ENCODE peak calls at places on chromosomes 4 and X, in ten cellular contexts. U is esophagus squamous epithelium, X is OCI-LY7, H is endothelial cell of umbilical vein, G is RWPE2, N is left ventricle myocardium inferior, F is pancreas, O is ovary, C is IMR-90, L is left lung. P is an unnamed sample.
A peak's percentile ranks its signal among the peaks of the same experiment; 100 is the strongest.

GRCh38 chr4:53313510-53313909 is 52.4 kb downstream of the SCFD2 start:
- DNase-seq in X (peak; percentile 21), U (no peak), H (no peak), O (no peak), L (no peak), G (no peak), N (no peak), C (peak; percentile 44), F (no peak), P (no peak)

GRCh38 chr4:180160195-180160985 is 2082.8 kb upstream of the TENM3 start:
- DNase-seq in O (no peak), G (no peak), X (no peak), F (no peak), L (no peak), U (no peak), N (no peak), H (no peak), C (peak; percentile 23), P (no peak)

GRCh38 chr4:57077550-57078311 is 32.5 kb downstream of the IGFBP7 start:
- DNase-seq in X (no peak), F (no peak), N (no peak), U (no peak), H (peak; percentile 71), O (no peak), C (peak; percentile 79), L (no peak), G (peak; percentile 83), P (no peak)

GRCh38 chr4:76950846-76951321 is 1.3 kb downstream of the SEPTIN11 start:
- DNase-seq in H (peak; percentile 48), U (no peak), L (no peak), C (peak; percentile 52), X (peak; percentile 7), N (no peak), G (no peak), O (no peak), F (no peak), P (no peak)

GRCh38 chr4:30718021-30718888 is 1.9 kb upstream of the PCDH7 start:
- DNase-seq in C (peak; percentile 36), U (no peak), N (peak; percentile 48), G (peak; percentile 66), O (peak; percentile 31), L (peak; percentile 48), F (peak; percentile 42), X (no peak), H (peak; percentile 76), P (no peak)

GRCh38 chr4:73348185-73348584 is 55.9 kb upstream of the ALB start:
- DNase-seq in H (no peak), N (no peak), O (no peak), C (no peak), F (no peak), G (no peak), X (no peak), L (no peak), U (no peak), P (no peak)

GRCh38 chr4:104501290-104501689 is 6.6 kb upstream of the CXXC4 start:
- DNase-seq in L (no peak), C (no peak), U (no peak), X (no peak), H (no peak), N (no peak), O (no peak), F (no peak), G (no peak), P (no peak)

GRCh38 chr4:46994007-46994405 is 625 bp upstream of the GABRA4 start:
- DNase-seq in O (no peak), X (no peak), F (peak; percentile 22), U (no peak), L (no peak), G (no peak), C (peak; percentile 8), N (no peak), H (no peak), P (peak; percentile 73)

GRCh38 chr4:7238300-7238960 is 46.1 kb downstream of the SORCS2 start:
- DNase-seq in N (no peak), O (no peak), H (no peak), F (no peak), U (no peak), X (peak; percentile 14), L (no peak), G (no peak), C (no peak), P (no peak)

GRCh38 chr4:147913137-147913536 is 181.2 kb downstream of the ARHGAP10 start:
- DNase-seq in U (no peak), N (no peak), X (no peak), G (no peak), O (no peak), F (no peak), H (no peak), C (no peak), L (no peak), P (no peak)

GRCh38 chr4:74400395-74400794 is 35.5 kb downstream of the EREG start:
- DNase-seq in N (no peak), H (no peak), U (no peak), L (no peak), F (no peak), X (no peak), G (no peak), O (no peak), C (no peak), P (no peak)

GRCh38 chr4:143224255-143224654 is 39.5 kb downstream of the USP38 start:
- DNase-seq in F (no peak), X (no peak), C (no peak), H (no peak), U (no peak), N (no peak), O (no peak), G (no peak), L (no peak), P (no peak)

DNA sequence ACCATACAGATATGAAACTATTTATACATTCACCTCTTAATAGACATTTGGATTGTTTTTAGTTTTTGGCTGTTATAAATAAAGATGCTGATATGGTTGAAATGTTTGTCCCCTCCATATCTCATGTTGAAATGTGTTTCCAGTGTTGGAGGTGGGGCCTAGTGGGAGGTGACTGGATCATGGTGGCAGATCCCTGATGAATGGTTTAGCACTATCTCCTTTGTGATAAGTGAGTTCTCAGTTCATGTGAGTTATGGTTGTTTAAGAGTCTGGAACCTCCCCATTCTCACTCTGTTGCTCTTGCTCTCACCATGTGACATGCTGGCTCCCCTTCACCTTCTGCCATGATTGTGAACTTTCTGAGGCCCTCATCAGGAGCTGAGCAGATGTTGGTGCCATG is 12.2 kb upstream of the CLGN start:
- DNase-seq in G (no peak), L (no peak), X (no peak), U (no peak), O (no peak), H (no peak), C (no peak), N (no peak), F (no peak), P (no peak)
- TF ChIP-seq CTCF in G (no peak), L (no peak), X (no peak), U (no peak), O (no peak), H (no peak), C (no peak), N (no peak), F (no peak), P (no peak)

DNA sequence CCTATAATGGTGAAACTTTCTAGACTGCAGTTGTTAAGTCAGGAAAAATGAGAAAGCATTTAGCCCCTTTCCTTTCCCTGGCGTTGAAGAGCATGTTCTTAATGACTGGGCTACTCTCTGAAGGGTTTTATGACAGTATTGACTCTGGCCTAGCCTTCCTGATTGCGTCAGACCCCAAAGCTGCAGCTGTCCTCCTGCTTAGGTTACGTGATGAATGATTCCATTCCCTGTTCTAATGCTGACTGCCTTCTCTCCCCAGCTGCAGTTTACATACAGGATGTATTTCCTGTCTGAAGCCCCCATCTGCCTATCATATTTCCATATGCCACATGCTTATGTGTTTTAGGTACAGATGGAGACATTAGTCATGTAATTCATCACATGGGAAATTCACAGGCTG is 105.8 kb upstream of the EGFL6 start:
- DNase-seq in L (no peak), C (peak; percentile 98), G (peak; percentile 59), H (peak; percentile 40), N (peak; percentile 38), U (no peak), O (no peak), F (no peak), X (peak; percentile 68), P (no peak)
- H3K27ac ChIP-seq in L (no peak overlapping the region), C (peak overlapping the region; percentile 60), G (peak overlapping the region; percentile 84), H (no peak overlapping the region), N (peak overlapping the region; percentile 67), U (peak overlapping the region; percentile 13), O (no peak overlapping the region), F (no peak overlapping the region), X (no peak overlapping the region), P (no peak overlapping the region)

GRCh38 chr4:186249785-186250739 is 15.9 kb upstream of the F11 start:
- DNase-seq in F (no peak), L (no peak), X (no peak), N (no peak), H (no peak), U (no peak), C (peak; percentile 85), G (no peak), O (no peak), P (no peak)
- H3K4me3 ChIP-seq in F (no peak overlapping the region), L (no peak overlapping the region), X (no peak overlapping the region), N (no peak overlapping the region), H (no peak overlapping the region), U (no peak overlapping the region), C (no peak overlapping the region), G (no peak overlapping the region), O (no peak overlapping the region), P (no peak overlapping the region)

GRCh38 chr4:100938698-100939097 is 408.6 kb downstream of the PPP3CA start:
- DNase-seq in N (no peak), G (no peak), C (no peak), L (no peak), X (no peak), F (no peak), U (no peak), O (no peak), H (no peak), P (no peak)

GRCh38 chr4:100933628-100934027 is 413.7 kb downstream of the PPP3CA start:
- DNase-seq in G (no peak), C (peak; percentile 11), F (no peak), O (no peak), N (no peak), L (no peak), U (no peak), X (no peak), H (no peak), P (no peak)

GRCh38 chr4:100936676-100937390 is 410.5 kb downstream of the PPP3CA start:
- DNase-seq in N (no peak), U (no peak), G (no peak), F (no peak), H (no peak), L (no peak), X (no peak), C (no peak), O (no peak), P (no peak)

GRCh38 chr4:100929753-100930152 is 411.9 kb upstream of the EMCN start:
- DNase-seq in C (no peak), X (no peak), L (no peak), F (no peak), U (no peak), N (no peak), O (no peak), H (no peak), G (no peak), P (no peak)

DNA sequence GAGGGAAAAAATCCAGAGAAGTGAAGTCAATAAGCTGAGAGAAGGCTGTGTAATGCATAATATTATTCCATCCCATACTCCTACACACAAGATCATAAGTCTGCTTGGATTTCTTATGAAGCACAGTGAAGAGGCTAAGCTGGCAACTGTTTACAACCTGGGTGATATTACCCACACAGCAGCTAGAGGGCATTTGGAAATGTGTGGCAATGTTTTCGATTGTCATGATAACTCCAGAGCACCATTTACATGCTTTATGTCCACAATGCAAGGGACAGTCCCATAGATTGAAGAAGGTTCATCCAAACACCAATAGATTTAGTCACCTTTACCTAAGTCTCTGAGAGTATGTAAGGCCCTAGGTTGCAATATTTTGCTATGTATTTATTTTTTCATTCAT is 412.2 kb downstream of the PPP3CA start:
- DNase-seq in H (peak; percentile 31), U (no peak), C (peak; percentile 2), G (no peak), L (no peak), O (no peak), X (peak; percentile 21), N (no peak), F (no peak), P (no peak)
- TF ChIP-seq CTCF in H (peak; percentile 29), U (peak; percentile 23), C (peak; percentile 15), G (peak; percentile 49), L (no peak), O (no peak), X (peak; percentile 61), N (peak; percentile 37), F (no peak), P (no peak)

P was measured in coronary artery.